ENCODE peak calls at places on chromosome 4, in four cellular contexts. W is activated T-helper 1 cell treated with anti-CD3 and anti-CD28 coated beads, Interleukin-2, amount 50 U/mL, for 16 hours; N is left cardiac atrium; E is fibroblast of mammary gland. I is an unnamed sample.
A peak's percentile ranks its signal among the peaks of the same experiment; 100 is the strongest.

GRCh38 chr4:106095408-106095807 is 200.1 kb downstream of the NPNT start:
- DNase-seq in W (no peak), N (no peak), E (no peak), I (peak; percentile 23)

GRCh38 chr4:183797445-183798248 is 107.5 kb upstream of the STOX2 start:
- DNase-seq in N (peak; percentile 56), E (peak; percentile 20), W (no peak), I (peak; percentile 20)

GRCh38 chr4:128600996-128601857 is 208.3 kb upstream of the JADE1 start:
- DNase-seq in E (peak; percentile 100), W (no peak), N (peak; percentile 65), I (peak; percentile 96)

GRCh38 chr4:6917445-6918241 is 8.0 kb downstream of the TBC1D14 start:
- DNase-seq in E (no peak), N (peak; percentile 75), W (no peak), I (no peak)

GRCh38 chr4:76752911-76753494 is 144.9 kb downstream of the SOWAHB start:
- DNase-seq in N (peak; percentile 38), W (no peak), E (peak; percentile 100), I (peak; percentile 97)

GRCh38 chr4:84966382-84967291 is at the start of gene WDFY3:
- DNase-seq in E (peak; percentile 91), W (no peak), N (peak; percentile 86), I (peak; percentile 93)

GRCh38 chr4:53040459-53040815 is 178.3 kb downstream of the RASL11B start:
- DNase-seq in W (no peak), E (no peak), N (no peak), I (no peak)

GRCh38 chr4:171478181-171478580 is 335.0 kb upstream of the GALNTL6 start:
- DNase-seq in N (no peak), E (no peak), W (no peak), I (no peak)

GRCh38 chr4:865121-865465 is 39.2 kb upstream of the CPLX1 start:
- DNase-seq in E (no peak), N (no peak), W (no peak), I (no peak)

GRCh38 chr4:147822128-147822527 is 90.2 kb downstream of the ARHGAP10 start:
- DNase-seq in E (peak; percentile 88), W (no peak), N (peak; percentile 88), I (no peak)

GRCh38 chr4:40200881-40201797 is 4.3 kb downstream of the RHOH start:
- DNase-seq in E (peak; percentile 52), W (no peak), N (no peak), I (no peak)

GRCh38 chr4:1503583-1504471 is 97.6 kb upstream of the NKX1-1 start:
- DNase-seq in N (peak; percentile 18), W (no peak), E (no peak), I (no peak)

GRCh38 chr4:53682196-53682595 is 90.9 kb upstream of the LNX1 start:
- DNase-seq in W (no peak), N (no peak), E (peak; percentile 77), I (peak; percentile 72)

GRCh38 chr4:76514087-76514486 is 79.1 kb downstream of the SHROOM3 start:
- DNase-seq in W (no peak), E (no peak), N (no peak), I (no peak)

GRCh38 chr4:85398276-85398675 is 76.7 kb upstream of the ARHGAP24 start:
- DNase-seq in W (no peak), E (peak; percentile 74), N (peak; percentile 20), I (peak; percentile 30)

GRCh38 chr4:99749445-99750391 is 66.9 kb upstream of the DAPP1 start:
- DNase-seq in N (no peak), E (no peak), W (no peak), I (no peak)

GRCh38 chr4:186596346-186596745 is 41.0 kb upstream of the MTNR1A start:
- DNase-seq in N (no peak), W (no peak), E (no peak), I (no peak)

GRCh38 chr4:55722132-55722531 is 86.0 kb upstream of the NMU start:
- DNase-seq in W (no peak), E (no peak), N (no peak), I (no peak)

GRCh38 chr4:87679449-87680169 is 29.5 kb downstream of the DMP1 start:
- DNase-seq in E (peak; percentile 76), N (peak; percentile 60), W (no peak), I (peak; percentile 72)

GRCh38 chr4:172787117-172787516 is 381.5 kb upstream of the GALNT7 start:
- DNase-seq in E (no peak), W (no peak), N (no peak), I (no peak)

GRCh38 chr4:112199041-112199440 is 32.5 kb upstream of the AP1AR start:
- DNase-seq in N (no peak), W (no peak), E (no peak), I (no peak)

GRCh38 chr4:154399259-154399974 is 92.2 kb downstream of the DCHS2 start:
- DNase-seq in N (no peak), E (peak; percentile 67), W (no peak), I (peak; percentile 22)

GRCh38 chr4:40840985-40841571 is 91.3 kb downstream of the NSUN7 start:
- DNase-seq in E (peak; percentile 81), W (peak; percentile 44), N (peak; percentile 86), I (peak; percentile 90)